ENCODE peak calls at places on chromosomes 16 and 17, in ten cellular contexts. G, M, L, Q, C, D, Z, W, N and U are unnamed samples.

GRCh38 chr16:77683845-77684526 is 38.3 kb upstream of the NUDT7 start:
- DNase-seq in G (no peak), M (no peak), L (no peak), Q (no peak), C (no peak), D (no peak), Z (no peak), W (no peak), N (no peak), U (no peak)

GRCh38 chr16:995087-995486 is 13.5 kb downstream of the SOX8 start:
- DNase-seq in G (no peak), M (no peak), L (no peak), Q (no peak), C (no peak), D (no peak), Z (peak; percentile 59), W (no peak), N (peak; percentile 33), U (no peak)

GRCh38 chr17:57480438-57481196 is 224.3 kb downstream of the MSI2 start:
- DNase-seq in G (no peak), M (no peak), L (no peak), Q (no peak), C (peak; percentile 90), D (no peak), Z (peak; percentile 52), W (peak; percentile 43), N (peak; percentile 53), U (no peak)

GRCh38 chr16:16908058-16908457 is 529.1 kb downstream of the NPIPA7 start:
- DNase-seq in G (no peak), M (no peak), L (no peak), Q (no peak), C (no peak), D (no peak), Z (no peak), W (no peak), N (no peak), U (no peak)

GRCh38 chr17:79783891-79784290 is 5.9 kb downstream of the CBX2 start:
- DNase-seq in G (no peak), M (no peak), L (no peak), Q (no peak), C (no peak), D (no peak), Z (no peak), W (no peak), N (no peak), U (no peak)

GRCh38 chr17:32277284-32277683 is 11.7 kb downstream of the RHBDL3 start:
- DNase-seq in G (no peak), M (no peak), L (no peak), Q (no peak), C (no peak), D (peak; percentile 39), Z (peak; percentile 61), W (no peak), N (peak; percentile 25), U (peak; percentile 55)

GRCh38 chr16:50419116-50419515 is 50.3 kb upstream of the BRD7 start:
- DNase-seq in G (no peak), M (no peak), L (no peak), Q (no peak), C (no peak), D (no peak), Z (no peak), W (no peak), N (no peak), U (no peak)

GRCh38 chr16:19463468-19464315 is 46.0 kb downstream of the TMC5 start:
- DNase-seq in G (no peak), M (no peak), L (no peak), Q (no peak), C (no peak), D (no peak), Z (no peak), W (no peak), N (peak; percentile 29), U (no peak)

GRCh38 chr16:25066747-25067631 is 44.6 kb upstream of the LCMT1 start:
- DNase-seq in G (peak; percentile 78), M (no peak), L (peak; percentile 20), Q (peak; percentile 88), C (no peak), D (peak; percentile 76), Z (peak; percentile 67), W (peak; percentile 91), N (peak; percentile 65), U (peak; percentile 56)
- TF ChIP-seq CTCF in G (no peak), M (no peak), L (peak; percentile 5), Q (no peak), C (no peak), D (no peak), Z (no peak), W (no peak), N (no peak), U (no peak)

GRCh38 chr17:48990882-48991357 is 6.3 kb upstream of the IGF2BP1 start:
- DNase-seq in G (no peak), M (no peak), L (no peak), Q (no peak), C (no peak), D (no peak), Z (no peak), W (peak; percentile 1), N (no peak), U (no peak)

GRCh38 chr17:48981927-48982539 is 13.6 kb upstream of the GIP start:
- DNase-seq in G (no peak), M (no peak), L (no peak), Q (no peak), C (no peak), D (no peak), Z (no peak), W (no peak), N (no peak), U (no peak)

GRCh38 chr17:48989100-48989499 is 8.1 kb upstream of the IGF2BP1 start:
- DNase-seq in G (no peak), M (no peak), L (no peak), Q (no peak), C (no peak), D (no peak), Z (no peak), W (no peak), N (no peak), U (no peak)

DNA sequence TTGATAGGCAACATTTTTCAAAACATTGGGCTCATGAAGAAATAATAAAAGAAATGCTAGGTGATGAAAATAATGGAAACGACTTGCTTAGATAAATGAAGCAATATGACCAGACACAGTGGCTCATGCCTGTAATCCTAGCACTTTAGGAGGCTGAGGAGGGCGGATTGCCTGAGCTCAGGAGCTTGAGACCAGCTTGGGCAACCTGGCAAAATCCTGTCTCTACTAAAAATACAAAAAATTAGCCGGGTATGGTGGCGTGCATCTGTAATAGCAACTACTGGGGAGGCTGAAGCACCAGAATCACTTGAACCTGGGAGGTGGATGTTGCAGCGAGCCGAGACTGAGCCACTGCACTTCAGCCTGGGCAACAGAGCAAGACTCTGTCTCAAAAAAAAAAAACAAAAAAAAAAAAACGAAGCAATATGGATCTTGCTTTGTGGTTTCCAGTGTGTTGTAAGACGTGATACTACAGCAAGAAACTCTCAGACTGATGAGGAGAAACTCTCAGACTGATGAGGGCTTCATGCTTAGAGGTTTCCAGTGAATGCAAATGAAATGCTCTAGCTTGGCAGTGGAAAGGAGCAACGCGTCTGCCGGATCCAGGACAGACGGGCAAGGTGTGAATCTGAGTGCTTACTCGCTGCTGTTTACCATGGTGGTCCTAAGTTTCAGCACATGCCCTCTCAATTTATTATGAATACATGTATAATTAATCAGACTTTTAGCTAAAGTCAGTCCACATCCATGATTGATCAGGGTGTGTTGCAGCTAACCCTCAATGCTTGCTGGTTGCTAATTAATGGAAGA is 11.5 kb upstream of the IGF2BP1 start:
- DNase-seq in G (no peak), M (no peak), L (no peak), Q (no peak), C (no peak), D (no peak), Z (no peak), W (no peak), N (no peak), U (no peak)
- TF ChIP-seq CTCF in G (no peak), M (no peak), L (no peak), Q (no peak), C (no peak), D (no peak), Z (no peak), W (no peak), N (no peak), U (no peak)

GRCh38 chr17:40032322-40033320 is 17.4 kb downstream of the CSF3 start:
- DNase-seq in G (no peak), M (no peak), L (no peak), Q (peak; percentile 91), C (no peak), D (no peak), Z (no peak), W (peak; percentile 73), N (no peak), U (no peak)

GRCh38 chr17:40031706-40032105 is 16.5 kb downstream of the CSF3 start:
- DNase-seq in G (no peak), M (peak; percentile 63), L (no peak), Q (no peak), C (no peak), D (no peak), Z (no peak), W (no peak), N (no peak), U (no peak)

GRCh38 chr17:40033339-40033738 is 18.1 kb downstream of the CSF3 start:
- DNase-seq in G (no peak), M (no peak), L (no peak), Q (no peak), C (no peak), D (no peak), Z (no peak), W (no peak), N (no peak), U (no peak)

GRCh38 chr17:40034426-40035161 is 19.4 kb downstream of the CSF3 start:
- DNase-seq in G (no peak), M (no peak), L (no peak), Q (no peak), C (no peak), D (no peak), Z (no peak), W (no peak), N (no peak), U (no peak)

DNA sequence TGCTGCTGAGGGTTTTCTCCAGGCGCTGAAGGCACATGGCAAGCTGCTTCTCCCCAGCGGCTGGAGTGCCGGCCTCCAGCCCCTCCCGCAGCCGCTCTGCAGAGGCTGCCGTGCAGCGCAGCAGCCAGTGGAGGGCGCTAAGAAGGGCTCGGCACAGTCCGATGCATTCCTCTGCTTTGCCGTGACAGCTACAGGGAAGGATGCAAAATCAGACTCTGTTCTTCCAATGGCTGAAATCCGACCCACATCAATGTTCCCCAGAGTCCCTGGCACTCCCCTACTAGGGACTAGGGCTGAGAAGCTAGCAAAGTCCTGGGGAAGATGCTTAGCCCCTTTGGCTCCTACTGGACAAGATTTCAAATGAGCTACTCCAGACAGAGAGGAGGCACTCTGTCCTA is 19.0 kb downstream of the MED24 start:
- DNase-seq in G (no peak), M (no peak), L (no peak), Q (peak; percentile 64), C (no peak), D (peak; percentile 85), Z (peak; percentile 61), W (no peak), N (peak; percentile 46), U (peak; percentile 54)
- TF ChIP-seq CTCF in G (no peak), M (peak; percentile 74), L (peak; percentile 25), Q (peak; percentile 55), C (peak; percentile 94), D (peak; percentile 60), Z (peak; percentile 83), W (peak; percentile 30), N (peak; percentile 67), U (peak; percentile 29)

GRCh38 chr17:40604327-40605080 is 39.2 kb upstream of the CCR7 start:
- DNase-seq in G (no peak), M (no peak), L (no peak), Q (no peak), C (no peak), D (no peak), Z (no peak), W (no peak), N (no peak), U (no peak)

GRCh38 chr17:40605301-40605700 is 40.0 kb upstream of the CCR7 start:
- DNase-seq in G (no peak), M (no peak), L (no peak), Q (no peak), C (no peak), D (no peak), Z (no peak), W (no peak), N (peak; percentile 30), U (no peak)

GRCh38 chr17:40598928-40599627 is 33.8 kb upstream of the CCR7 start:
- DNase-seq in G (peak; percentile 70), M (no peak), L (peak; percentile 35), Q (peak; percentile 41), C (no peak), D (no peak), Z (peak; percentile 53), W (no peak), N (no peak), U (no peak)

GRCh38 chr17:40600486-40601046 is 35.3 kb upstream of the CCR7 start:
- DNase-seq in G (no peak), M (no peak), L (no peak), Q (no peak), C (no peak), D (no peak), Z (no peak), W (no peak), N (peak; percentile 15), U (no peak)

DNA sequence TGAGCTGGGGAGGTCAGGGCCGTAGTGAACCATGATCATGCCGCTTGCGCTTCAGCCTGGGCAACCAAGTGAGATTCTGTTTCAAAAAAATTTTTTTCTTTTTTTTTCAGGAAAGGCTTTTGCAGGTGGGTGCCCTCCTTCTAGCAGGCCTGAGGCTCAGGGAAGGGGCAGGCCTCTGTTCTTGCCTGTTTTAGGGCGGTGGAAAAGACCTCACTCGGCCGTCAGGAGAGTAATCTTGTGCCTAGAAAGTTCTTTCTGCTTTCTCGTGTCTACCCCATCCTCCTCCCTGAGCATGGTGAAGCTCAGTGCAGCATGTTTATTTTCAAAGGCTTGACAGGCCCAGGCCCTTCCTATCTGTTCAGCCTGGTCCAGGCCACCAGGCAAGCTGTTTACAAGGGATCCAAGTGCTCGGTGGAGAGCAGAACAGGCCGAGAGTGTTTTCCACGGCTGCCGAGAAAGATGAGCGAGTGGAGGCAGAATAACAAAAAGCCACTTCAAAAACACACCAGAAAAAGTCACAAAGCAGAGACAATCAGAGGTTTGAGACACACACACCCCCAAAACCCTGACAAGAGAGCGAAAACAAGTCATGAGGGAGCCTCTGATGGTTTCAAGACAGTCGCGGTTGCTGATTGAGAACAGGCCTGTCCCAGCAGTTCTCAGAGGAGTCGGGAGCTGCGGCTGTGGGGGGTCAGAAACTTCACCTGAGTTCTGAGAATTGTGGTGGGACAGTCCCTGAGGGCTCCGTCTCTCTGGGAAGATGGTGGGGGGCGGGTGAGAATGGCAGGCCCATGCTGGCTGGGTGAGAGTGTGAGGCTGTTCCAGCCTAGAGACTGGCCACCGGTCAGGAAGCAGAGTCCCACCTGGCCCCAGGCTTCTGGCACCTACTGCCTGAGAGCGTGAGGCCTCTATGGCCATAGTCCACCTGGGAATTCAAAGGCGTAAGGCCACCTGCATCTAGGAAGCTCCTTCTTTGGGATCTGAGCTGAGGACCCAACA is 37.5 kb upstream of the CCR7 start:
- DNase-seq in G (no peak), M (no peak), L (no peak), Q (no peak), C (no peak), D (no peak), Z (no peak), W (no peak), N (no peak), U (no peak)
- TF ChIP-seq CTCF in G (no peak), M (no peak), L (no peak), Q (no peak), C (no peak), D (no peak), Z (no peak), W (no peak), N (no peak), U (no peak)